ENCODE peak calls at places on chromosomes 1 and 21, in six cellular contexts. B, F, H, Q, W and G are unnamed samples.

GRCh38 chr1:165152109-165152508 is 204.4 kb downstream of the LMX1A start:
- DNase-seq in W (no peak), F (no peak), H (no peak), Q (no peak), B (peak; percentile 88), G (no peak)

GRCh38 chr1:88079036-88079435 is 605.0 kb upstream of the PKN2 start:
- DNase-seq in H (peak; percentile 13), W (peak; percentile 7), F (peak; percentile 27), B (peak; percentile 31), Q (peak; percentile 42), G (peak; percentile 3)

GRCh38 chr1:112665857-112666256 is 8.6 kb upstream of the MOV10 start:
- DNase-seq in W (no peak), B (no peak), H (no peak), Q (no peak), F (no peak), G (no peak)

GRCh38 chr1:193988885-193989284 is 802.5 kb upstream of the B3GALT2 start:
- DNase-seq in H (no peak), Q (no peak), B (no peak), F (no peak), W (no peak), G (no peak)

GRCh38 chr1:30952098-30952497 is 43.5 kb upstream of the SDC3 start:
- DNase-seq in F (no peak), B (no peak), Q (no peak), W (no peak), H (no peak), G (no peak)

GRCh38 chr1:235093013-235093618 is 35.5 kb downstream of the TOMM20 start:
- DNase-seq in H (peak; percentile 60), Q (peak; percentile 66), W (peak; percentile 86), B (peak; percentile 29), F (peak; percentile 82), G (peak; percentile 79)

GRCh38 chr1:1602321-1602931 is 2.5 kb upstream of the FNDC10 start:
- DNase-seq in Q (no peak), W (no peak), H (no peak), F (no peak), B (no peak), G (no peak)

GRCh38 chr1:31923905-31924304 is 14.3 kb downstream of the PTP4A2 start:
- DNase-seq in H (no peak), Q (no peak), B (no peak), W (peak; percentile 38), F (no peak), G (no peak)

GRCh38 chr1:232036161-232036942 is 409.8 kb downstream of the DISC1 start:
- DNase-seq in Q (no peak), W (no peak), B (no peak), H (no peak), F (no peak), G (no peak)

GRCh38 chr1:116297495-116298212 is 75.4 kb upstream of the ATP1A1 start:
- DNase-seq in W (no peak), B (no peak), H (no peak), Q (no peak), F (no peak), G (no peak)

GRCh38 chr21:45421071-45421845 is 16.3 kb downstream of the COL18A1 start:
- DNase-seq in H (no peak), B (peak; percentile 28), F (no peak), Q (no peak), W (no peak), G (no peak)

GRCh38 chr1:53350853-53351767 is 23.2 kb upstream of the LRP8 start:
- DNase-seq in W (no peak), H (no peak), Q (no peak), F (no peak), B (no peak), G (no peak)

GRCh38 chr21:14306143-14306907 is 76.6 kb downstream of the HSPA13 start:
- DNase-seq in Q (no peak), H (peak; percentile 3), B (peak; percentile 51), W (peak; percentile 39), F (peak; percentile 24), G (peak; percentile 43)

GRCh38 chr1:65119951-65120350 is 28.1 kb upstream of the AK4 start:
- DNase-seq in W (no peak), Q (no peak), B (peak; percentile 14), H (peak; percentile 3), F (no peak), G (no peak)

GRCh38 chr1:107000907-107001306 is 55.6 kb upstream of the PRMT6 start:
- DNase-seq in Q (no peak), F (peak; percentile 28), H (no peak), W (peak; percentile 12), B (no peak), G (peak; percentile 65)

GRCh38 chr1:101178341-101178687 is 58.5 kb upstream of the S1PR1 start:
- DNase-seq in Q (no peak), H (no peak), B (no peak), F (no peak), W (no peak), G (no peak)

GRCh38 chr1:182149411-182149965 is 88.0 kb upstream of the ZNF648 start:
- DNase-seq in H (peak; percentile 73), F (peak; percentile 78), B (no peak), W (peak; percentile 21), Q (no peak), G (peak; percentile 66)

GRCh38 chr1:227315500-227316346 is 2.6 kb downstream of the CDC42BPA start:
- DNase-seq in H (peak; percentile 70), Q (peak; percentile 43), B (peak; percentile 74), F (peak; percentile 81), W (peak; percentile 78), G (peak; percentile 76)

GRCh38 chr1:171901245-171901644 is 59.9 kb downstream of the DNM3 start:
- DNase-seq in W (no peak), B (peak; percentile 27), H (no peak), Q (no peak), F (no peak), G (no peak)

GRCh38 chr1:226082587-226082917 is 20.0 kb downstream of the H3-3A start:
- DNase-seq in Q (no peak), F (no peak), H (no peak), W (no peak), B (no peak), G (no peak)

GRCh38 chr1:226082959-226083302 is 20.4 kb downstream of the H3-3A start:
- DNase-seq in Q (peak; percentile 67), B (peak; percentile 58), F (peak; percentile 56), W (peak; percentile 44), H (no peak), G (peak; percentile 30)

GRCh38 chr1:226085675-226086074 is 23.2 kb downstream of the H3-3A start:
- DNase-seq in W (no peak), H (no peak), F (no peak), Q (no peak), B (no peak), G (no peak)

GRCh38 chr1:226086776-226087175 is 24.3 kb downstream of the H3-3A start:
- DNase-seq in H (no peak), B (no peak), F (no peak), Q (no peak), W (no peak), G (no peak)

DNA sequence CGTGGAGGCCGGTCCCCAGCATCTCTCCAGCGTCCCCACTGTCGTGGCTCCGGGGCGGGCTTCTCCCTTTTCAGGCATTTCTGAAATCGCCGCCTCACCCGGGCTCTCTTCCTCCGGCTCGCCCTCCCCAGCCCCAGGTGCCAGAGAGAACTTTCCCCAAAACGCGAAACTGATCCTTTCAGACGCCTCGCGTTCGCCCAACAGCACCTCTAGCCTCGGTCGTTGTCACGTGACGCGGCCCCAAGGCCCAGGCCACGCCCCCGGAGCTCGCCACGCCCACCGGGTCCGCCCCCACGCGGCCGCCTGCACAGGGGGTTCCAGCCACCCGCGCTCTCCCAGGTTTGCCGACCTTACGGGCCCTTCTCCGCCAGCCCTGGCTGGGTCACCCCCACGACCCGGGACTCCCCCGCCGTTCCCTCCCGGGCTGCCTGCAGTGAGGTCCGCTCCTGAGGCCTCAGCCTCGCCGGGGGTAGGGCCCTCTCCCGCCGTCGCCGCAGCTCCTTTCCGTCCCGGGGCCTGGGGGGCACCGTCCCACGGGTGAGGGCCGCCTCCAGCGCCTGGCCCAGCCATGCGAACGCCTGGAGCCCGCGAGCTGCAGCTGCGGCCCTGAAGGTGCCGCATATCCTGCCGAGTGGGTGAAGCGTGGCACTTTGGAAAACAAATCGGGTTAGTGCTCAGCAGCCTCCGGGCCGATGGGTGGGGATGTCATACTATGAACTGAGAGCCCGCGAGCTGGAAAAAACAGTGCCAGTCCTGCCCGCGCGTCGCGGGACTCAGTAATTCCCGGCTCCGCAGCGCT is 21.0 kb downstream of the H3-3A start:
- DNase-seq in H (peak; percentile 60), Q (peak; percentile 88), F (peak; percentile 88), W (peak; percentile 70), B (peak; percentile 90), G (peak; percentile 75)
- TF ChIP-seq CTCF in H (no peak), Q (no peak), F (no peak), W (peak; percentile 13), B (no peak), G (no peak)

DNA sequence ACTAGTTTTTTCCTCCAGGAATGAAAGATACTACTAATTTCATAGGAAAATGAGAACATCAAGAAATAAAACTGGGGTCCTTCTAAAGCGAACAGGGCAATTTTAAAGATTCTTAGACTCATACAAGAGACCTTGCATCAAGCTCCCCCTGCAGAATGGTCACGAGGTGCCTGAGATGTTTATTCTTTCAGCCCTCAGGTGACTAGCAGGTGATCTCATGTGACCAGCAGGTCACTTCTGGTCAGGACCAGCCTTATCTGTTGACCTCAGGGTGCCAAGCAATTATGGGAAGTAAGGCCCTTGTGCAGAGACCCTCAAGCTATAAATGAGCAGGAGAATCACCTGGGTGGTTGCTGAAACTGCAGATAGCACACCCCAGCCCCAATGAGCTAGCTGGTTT is 20.6 kb upstream of the TMEM51 start:
- DNase-seq in B (no peak), F (no peak), H (no peak), Q (no peak), W (no peak), G (no peak)
- H3K4me3 ChIP-seq in B (no peak overlapping the region), F (no peak overlapping the region), H (no peak overlapping the region), Q (no peak overlapping the region), W (no peak overlapping the region), G (no peak overlapping the region)

GRCh38 chr1:169510060-169510459 is 24.3 kb upstream of the SLC19A2 start:
- DNase-seq in W (no peak), H (no peak), B (no peak), F (no peak), Q (no peak), G (no peak)

GRCh38 chr1:169508432-169509338 is 22.9 kb upstream of the SLC19A2 start:
- DNase-seq in Q (no peak), B (no peak), H (no peak), W (peak; percentile 35), F (no peak), G (no peak)

GRCh38 chr1:169511339-169512028 is 25.7 kb upstream of the SLC19A2 start:
- DNase-seq in B (peak; percentile 93), H (peak; percentile 89), Q (no peak), W (peak; percentile 88), F (peak; percentile 90), G (peak; percentile 92)

GRCh38 chr1:169507413-169507812 is 21.7 kb upstream of the SLC19A2 start:
- DNase-seq in H (no peak), Q (no peak), W (no peak), F (no peak), B (no peak), G (no peak)

DNA sequence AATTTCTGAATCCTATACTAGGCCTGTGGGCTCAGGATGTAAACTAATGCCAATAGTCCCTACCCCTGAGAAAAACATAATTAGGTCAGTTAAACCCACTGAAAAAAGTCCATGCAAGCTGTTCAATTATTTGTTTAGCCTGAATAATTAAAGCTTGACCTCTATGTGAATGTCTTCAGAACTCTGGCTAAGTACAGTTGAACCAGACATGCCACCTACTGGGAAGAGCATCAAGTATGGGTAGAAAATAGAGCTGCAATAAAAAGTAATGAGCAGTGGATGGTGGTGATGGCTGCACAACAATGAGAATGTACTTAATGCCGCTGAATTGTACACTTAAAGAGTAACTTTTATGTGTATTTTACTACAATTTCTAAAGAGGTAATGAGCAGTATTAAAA is 23.6 kb upstream of the SLC19A2 start:
- DNase-seq in B (no peak), Q (no peak), F (no peak), W (peak; percentile 47), H (no peak), G (no peak)
- TF ChIP-seq CTCF in B (peak; percentile 26), Q (no peak), F (no peak), W (peak; percentile 30), H (no peak), G (no peak)

GRCh38 chr1:157114183-157115121 is 14.8 kb upstream of the ETV3L start:
- DNase-seq in B (no peak), W (no peak), Q (peak; percentile 19), H (no peak), F (no peak), G (no peak)
- H3K4me3 ChIP-seq in B (no peak overlapping the region), W (no peak overlapping the region), Q (no peak overlapping the region), H (no peak overlapping the region), F (no peak overlapping the region), G (no peak overlapping the region)